ENCODE peak calls at places on chromosomes 16 and 17, in five cellular contexts. H, R, K, C and P are unnamed samples.

GRCh38 chr16:81627024-81627423 is 152.1 kb upstream of the PLCG2 start:
- DNase-seq in C (no peak), K (no peak), H (no peak), R (no peak), P (no peak)

GRCh38 chr16:2090819-2091721 is 43.3 kb downstream of the TSC2 start:
- DNase-seq in R (peak; percentile 77), C (no peak), H (no peak), K (peak; percentile 47), P (no peak)

GRCh38 chr16:68668266-68668665 is 23.2 kb downstream of the CDH3 start:
- DNase-seq in H (no peak), K (no peak), R (no peak), C (no peak), P (no peak)

GRCh38 chr16:81700071-81700779 is 78.9 kb upstream of the PLCG2 start:
- DNase-seq in C (peak; percentile 53), R (no peak), H (no peak), K (no peak), P (no peak)

GRCh38 chr16:81366316-81366932 is 51.7 kb downstream of the GAN start:
- DNase-seq in K (peak; percentile 11), R (no peak), C (no peak), H (peak; percentile 73), P (no peak)

GRCh38 chr16:48161906-48162305 is 6.1 kb upstream of the ABCC12 start:
- DNase-seq in C (no peak), R (peak; percentile 8), H (no peak), K (no peak), P (no peak)

GRCh38 chr16:4011225-4011939 is 104.9 kb downstream of the ADCY9 start:
- DNase-seq in R (no peak), K (no peak), H (no peak), C (no peak), P (no peak)

GRCh38 chr17:81977211-81978091 is at the start of gene ASPSCR1:
- DNase-seq in H (peak; percentile 93), C (peak; percentile 85), K (peak; percentile 67), R (peak; percentile 95), P (peak; percentile 73)